ENCODE peak calls at places on chromosome 5, in ten cellular contexts. One of them, this sample, is unnamed.

GRCh38 chr5:72347801-72348305 is 27.7 kb downstream of the PTCD2 start:
- DNase-seq in AG09319: peak; percentile 55
- DNase-seq in fibroblast of pulmonary artery: peak; percentile 98
- DNase-seq in neural crest cell: no peak
- DNase-seq in cardiac fibroblast: peak; percentile 97
- DNase-seq in stomach: no peak
- DNase-seq in nephron progenitor cell: no peak
- DNase-seq in CD8-positive, alpha-beta T cell: no peak
- DNase-seq in WERI-Rb-1: no peak
- DNase-seq in choroid plexus epithelial cell: peak; percentile 93
- DNase-seq in this sample: no peak

GRCh38 chr5:168286386-168286785 is 5.1 kb upstream of the WWC1 start:
- DNase-seq in AG09319: no peak
- DNase-seq in fibroblast of pulmonary artery: no peak
- DNase-seq in neural crest cell: no peak
- DNase-seq in cardiac fibroblast: no peak
- DNase-seq in stomach: no peak
- DNase-seq in nephron progenitor cell: peak; percentile 23
- DNase-seq in CD8-positive, alpha-beta T cell: no peak
- DNase-seq in WERI-Rb-1: no peak
- DNase-seq in choroid plexus epithelial cell: no peak
- DNase-seq in this sample: no peak

GRCh38 chr5:32406650-32407049 is 37.9 kb downstream of the ZFR start:
- DNase-seq in AG09319: no peak
- DNase-seq in fibroblast of pulmonary artery: no peak
- DNase-seq in neural crest cell: no peak
- DNase-seq in cardiac fibroblast: no peak
- DNase-seq in stomach: no peak
- DNase-seq in nephron progenitor cell: no peak
- DNase-seq in CD8-positive, alpha-beta T cell: no peak
- DNase-seq in WERI-Rb-1: no peak
- DNase-seq in choroid plexus epithelial cell: no peak
- DNase-seq in this sample: no peak

GRCh38 chr5:125700380-125700856 is 722.8 kb upstream of the GRAMD2B start:
- DNase-seq in AG09319: no peak
- DNase-seq in fibroblast of pulmonary artery: peak; percentile 29
- DNase-seq in neural crest cell: no peak
- DNase-seq in cardiac fibroblast: no peak
- DNase-seq in stomach: no peak
- DNase-seq in nephron progenitor cell: no peak
- DNase-seq in CD8-positive, alpha-beta T cell: no peak
- DNase-seq in WERI-Rb-1: no peak
- DNase-seq in choroid plexus epithelial cell: peak; percentile 42
- DNase-seq in this sample: no peak

GRCh38 chr5:90709323-90710148 is 150.9 kb downstream of the ADGRV1 start:
- DNase-seq in AG09319: peak; percentile 0
- DNase-seq in fibroblast of pulmonary artery: peak; percentile 50
- DNase-seq in neural crest cell: peak; percentile 37
- DNase-seq in cardiac fibroblast: peak; percentile 58
- DNase-seq in stomach: peak; percentile 30
- DNase-seq in nephron progenitor cell: peak; percentile 50
- DNase-seq in CD8-positive, alpha-beta T cell: no peak
- DNase-seq in WERI-Rb-1: peak; percentile 51
- DNase-seq in choroid plexus epithelial cell: peak; percentile 72
- DNase-seq in this sample: no peak

GRCh38 chr5:37723147-37723961 is 116.5 kb downstream of the GDNF start:
- DNase-seq in AG09319: no peak
- DNase-seq in fibroblast of pulmonary artery: no peak
- DNase-seq in neural crest cell: peak; percentile 10
- DNase-seq in cardiac fibroblast: peak; percentile 66
- DNase-seq in stomach: no peak
- DNase-seq in nephron progenitor cell: peak; percentile 56
- DNase-seq in CD8-positive, alpha-beta T cell: no peak
- DNase-seq in WERI-Rb-1: peak; percentile 39
- DNase-seq in choroid plexus epithelial cell: peak; percentile 37
- DNase-seq in this sample: no peak

GRCh38 chr5:138470322-138471285 is 5.3 kb downstream of the EGR1 start:
- DNase-seq in AG09319: no peak
- DNase-seq in fibroblast of pulmonary artery: no peak
- DNase-seq in neural crest cell: no peak
- DNase-seq in cardiac fibroblast: no peak
- DNase-seq in stomach: no peak
- DNase-seq in nephron progenitor cell: no peak
- DNase-seq in CD8-positive, alpha-beta T cell: no peak
- DNase-seq in WERI-Rb-1: no peak
- DNase-seq in choroid plexus epithelial cell: no peak
- DNase-seq in this sample: no peak

GRCh38 chr5:165459232-165459631 is 1953.8 kb downstream of the MAT2B start:
- DNase-seq in AG09319: no peak
- DNase-seq in fibroblast of pulmonary artery: no peak
- DNase-seq in neural crest cell: no peak
- DNase-seq in cardiac fibroblast: no peak
- DNase-seq in stomach: no peak
- DNase-seq in nephron progenitor cell: no peak
- DNase-seq in CD8-positive, alpha-beta T cell: no peak
- DNase-seq in WERI-Rb-1: no peak
- DNase-seq in choroid plexus epithelial cell: no peak
- DNase-seq in this sample: no peak

DNA sequence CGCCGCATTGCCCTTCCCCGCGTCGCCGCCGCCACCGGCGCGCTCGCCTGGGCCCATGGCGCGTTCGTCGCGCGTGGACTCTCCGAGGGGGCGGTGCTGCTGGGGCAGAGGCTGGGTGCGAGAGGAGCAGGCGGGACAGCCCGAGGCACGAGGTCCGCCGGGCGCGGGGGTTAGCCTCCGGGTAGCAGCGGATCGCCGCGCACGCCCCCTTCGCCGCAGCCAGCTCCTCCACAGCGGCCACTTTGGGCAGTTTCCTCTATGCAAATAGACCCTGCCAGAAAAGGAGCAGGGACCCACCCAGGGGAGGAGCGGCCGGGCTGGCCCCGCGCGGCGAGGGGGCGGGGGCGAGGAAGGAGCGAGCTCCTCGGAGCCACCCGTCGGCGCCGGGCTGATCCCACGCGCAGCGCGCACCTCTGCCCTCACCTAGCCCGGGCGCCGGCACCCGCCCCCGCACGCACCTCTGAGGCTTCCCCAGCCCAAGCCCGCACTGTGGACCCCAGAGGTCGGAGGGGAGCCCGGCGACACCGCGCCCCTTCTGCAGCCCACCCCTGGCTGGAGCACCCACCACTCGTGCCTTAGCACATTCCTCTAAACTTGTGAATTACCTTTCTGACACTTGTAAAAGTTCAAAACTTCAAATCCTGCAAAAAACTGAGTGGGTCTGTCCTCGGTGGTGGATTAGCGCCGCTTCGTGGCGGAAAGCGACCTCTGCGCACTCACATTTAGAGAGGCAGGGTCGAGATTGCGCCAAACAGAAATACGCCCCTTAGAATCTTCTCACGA is at the start of gene COL23A1:
- DNase-seq in AG09319: no peak
- DNase-seq in fibroblast of pulmonary artery: peak; percentile 53
- DNase-seq in neural crest cell: peak; percentile 66
- DNase-seq in cardiac fibroblast: peak; percentile 47
- DNase-seq in stomach: peak; percentile 28
- DNase-seq in nephron progenitor cell: peak; percentile 84
- DNase-seq in CD8-positive, alpha-beta T cell: peak; percentile 26
- DNase-seq in WERI-Rb-1: peak; percentile 56
- DNase-seq in choroid plexus epithelial cell: peak; percentile 80
- DNase-seq in this sample: no peak
- TF ChIP-seq CTCF in AG09319: peak; percentile 79
- TF ChIP-seq CTCF in fibroblast of pulmonary artery: peak; percentile 67
- TF ChIP-seq CTCF in neural crest cell: peak; percentile 87
- TF ChIP-seq CTCF in cardiac fibroblast: peak; percentile 70
- TF ChIP-seq CTCF in stomach: no peak
- TF ChIP-seq CTCF in nephron progenitor cell: peak; percentile 77
- TF ChIP-seq CTCF in CD8-positive, alpha-beta T cell: peak; percentile 62
- TF ChIP-seq CTCF in WERI-Rb-1: peak; percentile 72
- TF ChIP-seq CTCF in choroid plexus epithelial cell: peak; percentile 90
- TF ChIP-seq CTCF in this sample: no peak

GRCh38 chr5:1016036-1016435 is 7.4 kb downstream of the NKD2 start:
- DNase-seq in AG09319: no peak
- DNase-seq in fibroblast of pulmonary artery: no peak
- DNase-seq in neural crest cell: no peak
- DNase-seq in cardiac fibroblast: no peak
- DNase-seq in stomach: no peak
- DNase-seq in nephron progenitor cell: no peak
- DNase-seq in CD8-positive, alpha-beta T cell: no peak
- DNase-seq in WERI-Rb-1: no peak
- DNase-seq in choroid plexus epithelial cell: no peak
- DNase-seq in this sample: no peak

GRCh38 chr5:1015545-1015944 is 6.9 kb downstream of the NKD2 start:
- DNase-seq in AG09319: no peak
- DNase-seq in fibroblast of pulmonary artery: no peak
- DNase-seq in neural crest cell: no peak
- DNase-seq in cardiac fibroblast: no peak
- DNase-seq in stomach: no peak
- DNase-seq in nephron progenitor cell: no peak
- DNase-seq in CD8-positive, alpha-beta T cell: no peak
- DNase-seq in WERI-Rb-1: no peak
- DNase-seq in choroid plexus epithelial cell: no peak
- DNase-seq in this sample: no peak

GRCh38 chr5:1013948-1014301 is 5.3 kb downstream of the NKD2 start:
- DNase-seq in AG09319: no peak
- DNase-seq in fibroblast of pulmonary artery: no peak
- DNase-seq in neural crest cell: no peak
- DNase-seq in cardiac fibroblast: no peak
- DNase-seq in stomach: no peak
- DNase-seq in nephron progenitor cell: no peak
- DNase-seq in CD8-positive, alpha-beta T cell: no peak
- DNase-seq in WERI-Rb-1: no peak
- DNase-seq in choroid plexus epithelial cell: no peak
- DNase-seq in this sample: no peak

GRCh38 chr5:1014346-1014745 is 5.7 kb downstream of the NKD2 start:
- DNase-seq in AG09319: no peak
- DNase-seq in fibroblast of pulmonary artery: no peak
- DNase-seq in neural crest cell: no peak
- DNase-seq in cardiac fibroblast: no peak
- DNase-seq in stomach: no peak
- DNase-seq in nephron progenitor cell: no peak
- DNase-seq in CD8-positive, alpha-beta T cell: no peak
- DNase-seq in WERI-Rb-1: no peak
- DNase-seq in choroid plexus epithelial cell: no peak
- DNase-seq in this sample: no peak

GRCh38 chr5:1014781-1015221 is 6.2 kb downstream of the NKD2 start:
- DNase-seq in AG09319: no peak
- DNase-seq in fibroblast of pulmonary artery: no peak
- DNase-seq in neural crest cell: no peak
- DNase-seq in cardiac fibroblast: no peak
- DNase-seq in stomach: no peak
- DNase-seq in nephron progenitor cell: no peak
- DNase-seq in CD8-positive, alpha-beta T cell: no peak
- DNase-seq in WERI-Rb-1: no peak
- DNase-seq in choroid plexus epithelial cell: no peak
- DNase-seq in this sample: no peak
- TF ChIP-seq CTCF in AG09319: no peak
- TF ChIP-seq CTCF in fibroblast of pulmonary artery: no peak
- TF ChIP-seq CTCF in neural crest cell: no peak
- TF ChIP-seq CTCF in cardiac fibroblast: no peak
- TF ChIP-seq CTCF in stomach: no peak
- TF ChIP-seq CTCF in nephron progenitor cell: no peak
- TF ChIP-seq CTCF in CD8-positive, alpha-beta T cell: no peak
- TF ChIP-seq CTCF in WERI-Rb-1: peak; percentile 12
- TF ChIP-seq CTCF in choroid plexus epithelial cell: no peak
- TF ChIP-seq CTCF in this sample: no peak

DNA sequence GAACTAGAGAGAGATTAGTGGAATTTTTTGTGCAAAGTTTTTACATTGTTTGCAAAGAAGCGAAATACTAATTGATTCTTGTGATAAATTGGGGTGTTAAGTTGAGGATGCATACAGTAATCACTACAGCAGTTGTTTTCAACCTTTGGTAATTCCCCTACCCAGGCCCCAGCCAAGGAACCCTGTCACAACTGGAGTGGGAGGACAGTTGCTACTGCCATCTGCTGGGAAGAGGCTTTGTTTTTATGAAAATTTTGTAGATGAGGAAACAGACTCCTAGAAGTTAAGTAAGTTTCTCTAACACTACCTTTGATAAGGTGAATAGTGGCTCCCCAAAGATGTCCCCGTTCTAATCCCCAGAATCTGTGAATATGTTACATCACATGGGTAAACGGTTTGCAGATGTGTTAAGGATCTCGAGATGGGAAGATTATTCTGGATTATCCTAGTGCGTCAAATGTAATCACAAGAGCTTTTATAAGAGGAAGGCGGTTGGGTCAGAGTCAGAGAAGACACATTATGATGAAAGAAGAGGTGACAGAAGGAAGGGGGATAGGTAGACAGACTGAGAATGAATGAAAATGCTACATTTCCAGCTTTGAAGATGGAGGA is 34.0 kb upstream of the PPP1R2B start:
- DNase-seq in AG09319: peak; percentile 4
- DNase-seq in fibroblast of pulmonary artery: peak; percentile 26
- DNase-seq in neural crest cell: peak; percentile 36
- DNase-seq in cardiac fibroblast: peak; percentile 1
- DNase-seq in stomach: no peak
- DNase-seq in nephron progenitor cell: peak; percentile 23
- DNase-seq in CD8-positive, alpha-beta T cell: no peak
- DNase-seq in WERI-Rb-1: peak; percentile 49
- DNase-seq in choroid plexus epithelial cell: peak; percentile 9
- DNase-seq in this sample: no peak
- TF ChIP-seq CTCF in AG09319: peak; percentile 65
- TF ChIP-seq CTCF in fibroblast of pulmonary artery: peak; percentile 37
- TF ChIP-seq CTCF in neural crest cell: peak; percentile 64
- TF ChIP-seq CTCF in cardiac fibroblast: no peak
- TF ChIP-seq CTCF in stomach: no peak
- TF ChIP-seq CTCF in nephron progenitor cell: peak; percentile 31
- TF ChIP-seq CTCF in CD8-positive, alpha-beta T cell: no peak
- TF ChIP-seq CTCF in WERI-Rb-1: peak; percentile 46
- TF ChIP-seq CTCF in choroid plexus epithelial cell: peak; percentile 45
- TF ChIP-seq CTCF in this sample: no peak

DNA sequence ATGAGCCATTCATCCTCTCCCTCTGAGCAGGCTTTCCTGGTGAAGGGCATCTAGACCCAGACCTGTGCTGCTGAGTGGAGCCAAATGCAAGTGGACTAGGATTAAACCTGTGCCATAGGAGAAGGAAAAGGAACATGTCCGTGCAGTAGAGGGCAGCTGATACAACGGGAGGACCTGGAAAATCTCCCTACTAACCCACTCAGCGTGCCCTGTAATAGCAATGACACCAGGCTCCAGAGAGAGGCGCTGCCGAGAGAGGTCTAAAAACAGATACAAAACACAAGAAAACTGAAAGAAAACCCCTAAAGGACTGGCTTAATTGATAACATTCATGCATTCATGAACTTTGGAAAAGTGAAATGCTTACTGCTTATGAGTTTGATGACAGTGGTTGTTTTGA is 60.8 kb downstream of the PFDN1 start:
- DNase-seq in AG09319: no peak
- DNase-seq in fibroblast of pulmonary artery: no peak
- DNase-seq in neural crest cell: no peak
- DNase-seq in cardiac fibroblast: no peak
- DNase-seq in stomach: no peak
- DNase-seq in nephron progenitor cell: no peak
- DNase-seq in CD8-positive, alpha-beta T cell: no peak
- DNase-seq in WERI-Rb-1: peak; percentile 22
- DNase-seq in choroid plexus epithelial cell: no peak
- DNase-seq in this sample: no peak
- TF ChIP-seq CTCF in AG09319: peak; percentile 2
- TF ChIP-seq CTCF in fibroblast of pulmonary artery: peak; percentile 14
- TF ChIP-seq CTCF in neural crest cell: peak; percentile 19
- TF ChIP-seq CTCF in cardiac fibroblast: peak; percentile 20
- TF ChIP-seq CTCF in stomach: no peak
- TF ChIP-seq CTCF in nephron progenitor cell: no peak
- TF ChIP-seq CTCF in CD8-positive, alpha-beta T cell: no peak
- TF ChIP-seq CTCF in WERI-Rb-1: peak; percentile 25
- TF ChIP-seq CTCF in choroid plexus epithelial cell: peak; percentile 35
- TF ChIP-seq CTCF in this sample: no peak